ENCODE peak calls at places on chromosomes 3 and 15, in four cellular contexts. One of them, this sample, is unnamed.

GRCh38 chr3:16767006-16767405 is 117.7 kb upstream of the PLCL2 start:
- DNase-seq in activated gamma-delta T cell treated with Interleukin-2 at 50 U/mL for 16 hours: no peak
- DNase-seq in NCI-H345: no peak
- DNase-seq in epithelial cell of proximal tubule: no peak
- DNase-seq in this sample: no peak

GRCh38 chr3:10361375-10361774 is 40.5 kb upstream of the SEC13 start:
- DNase-seq in activated gamma-delta T cell treated with Interleukin-2 at 50 U/mL for 16 hours: no peak
- DNase-seq in NCI-H345: peak
- DNase-seq in epithelial cell of proximal tubule: no peak
- DNase-seq in this sample: no peak

GRCh38 chr3:162317046-162317445 is 820.4 kb downstream of the OTOL1 start:
- DNase-seq in activated gamma-delta T cell treated with Interleukin-2 at 50 U/mL for 16 hours: no peak
- DNase-seq in NCI-H345: no peak
- DNase-seq in epithelial cell of proximal tubule: no peak
- DNase-seq in this sample: no peak

GRCh38 chr3:32238816-32239637 is 547 bp downstream of the CMTM8 start:
- DNase-seq in activated gamma-delta T cell treated with Interleukin-2 at 50 U/mL for 16 hours: peak
- DNase-seq in NCI-H345: peak
- DNase-seq in epithelial cell of proximal tubule: no peak
- DNase-seq in this sample: no peak

GRCh38 chr15:88833196-88833595 is 30.0 kb downstream of the ACAN start:
- DNase-seq in activated gamma-delta T cell treated with Interleukin-2 at 50 U/mL for 16 hours: no peak
- DNase-seq in NCI-H345: no peak
- DNase-seq in epithelial cell of proximal tubule: no peak
- DNase-seq in this sample: no peak

GRCh38 chr3:64342940-64343691 is 117.8 kb upstream of the PRICKLE2 start:
- DNase-seq in activated gamma-delta T cell treated with Interleukin-2 at 50 U/mL for 16 hours: no peak
- DNase-seq in NCI-H345: no peak
- DNase-seq in epithelial cell of proximal tubule: peak
- DNase-seq in this sample: no peak

GRCh38 chr3:33885496-33885895 is 87.1 kb downstream of the PDCD6IP start:
- DNase-seq in activated gamma-delta T cell treated with Interleukin-2 at 50 U/mL for 16 hours: no peak
- DNase-seq in NCI-H345: no peak
- DNase-seq in epithelial cell of proximal tubule: no peak
- DNase-seq in this sample: no peak

GRCh38 chr3:14536055-14536815 is 3.9 kb downstream of the GRIP2 start:
- DNase-seq in activated gamma-delta T cell treated with Interleukin-2 at 50 U/mL for 16 hours: no peak
- DNase-seq in NCI-H345: no peak
- DNase-seq in epithelial cell of proximal tubule: no peak
- DNase-seq in this sample: no peak

GRCh38 chr3:119585867-119586570 is 6.7 kb downstream of the ADPRH start:
- DNase-seq in activated gamma-delta T cell treated with Interleukin-2 at 50 U/mL for 16 hours: no peak
- DNase-seq in NCI-H345: no peak
- DNase-seq in epithelial cell of proximal tubule: no peak
- DNase-seq in this sample: no peak

GRCh38 chr3:86175593-86175992 is 815.4 kb downstream of the VGLL3 start:
- DNase-seq in activated gamma-delta T cell treated with Interleukin-2 at 50 U/mL for 16 hours: no peak
- DNase-seq in NCI-H345: peak
- DNase-seq in epithelial cell of proximal tubule: no peak
- DNase-seq in this sample: no peak

GRCh38 chr3:119663885-119664284 is 3.5 kb upstream of the POPDC2 start:
- DNase-seq in activated gamma-delta T cell treated with Interleukin-2 at 50 U/mL for 16 hours: no peak
- DNase-seq in NCI-H345: no peak
- DNase-seq in epithelial cell of proximal tubule: no peak
- DNase-seq in this sample: no peak

GRCh38 chr3:12193485-12194165 is 34.9 kb upstream of the TIMP4 start:
- DNase-seq in activated gamma-delta T cell treated with Interleukin-2 at 50 U/mL for 16 hours: no peak
- DNase-seq in NCI-H345: no peak
- DNase-seq in epithelial cell of proximal tubule: peak
- DNase-seq in this sample: no peak

GRCh38 chr3:82133070-82133606 is 371.7 kb upstream of the GBE1 start:
- DNase-seq in activated gamma-delta T cell treated with Interleukin-2 at 50 U/mL for 16 hours: peak
- DNase-seq in NCI-H345: no peak
- DNase-seq in epithelial cell of proximal tubule: no peak
- DNase-seq in this sample: no peak

GRCh38 chr3:33026267-33026666 is 70.7 kb downstream of the GLB1 start:
- DNase-seq in activated gamma-delta T cell treated with Interleukin-2 at 50 U/mL for 16 hours: no peak
- DNase-seq in NCI-H345: no peak
- DNase-seq in epithelial cell of proximal tubule: no peak
- DNase-seq in this sample: no peak

GRCh38 chr3:105062853-105063252 is 303.9 kb upstream of the ALCAM start:
- DNase-seq in activated gamma-delta T cell treated with Interleukin-2 at 50 U/mL for 16 hours: no peak
- DNase-seq in NCI-H345: peak
- DNase-seq in epithelial cell of proximal tubule: no peak
- DNase-seq in this sample: no peak

GRCh38 chr3:122921791-122922651 is 105.5 kb downstream of the SEMA5B start:
- DNase-seq in activated gamma-delta T cell treated with Interleukin-2 at 50 U/mL for 16 hours: no peak
- DNase-seq in NCI-H345: no peak
- DNase-seq in epithelial cell of proximal tubule: no peak
- DNase-seq in this sample: peak

GRCh38 chr3:15665510-15666150 is 64.1 kb downstream of the BTD start:
- DNase-seq in activated gamma-delta T cell treated with Interleukin-2 at 50 U/mL for 16 hours: no peak
- DNase-seq in NCI-H345: no peak
- DNase-seq in epithelial cell of proximal tubule: no peak
- DNase-seq in this sample: no peak

GRCh38 chr15:76169013-76169412 is 109.2 kb downstream of the TMEM266 start:
- DNase-seq in activated gamma-delta T cell treated with Interleukin-2 at 50 U/mL for 16 hours: no peak
- DNase-seq in NCI-H345: no peak
- DNase-seq in epithelial cell of proximal tubule: no peak
- DNase-seq in this sample: no peak

GRCh38 chr3:113985526-113985925 is 37.7 kb downstream of the ZDHHC23 start:
- DNase-seq in activated gamma-delta T cell treated with Interleukin-2 at 50 U/mL for 16 hours: no peak
- DNase-seq in NCI-H345: no peak
- DNase-seq in epithelial cell of proximal tubule: no peak
- DNase-seq in this sample: no peak

GRCh38 chr15:63186065-63186464 is 3.3 kb upstream of the RAB8B start:
- DNase-seq in activated gamma-delta T cell treated with Interleukin-2 at 50 U/mL for 16 hours: no peak
- DNase-seq in NCI-H345: no peak
- DNase-seq in epithelial cell of proximal tubule: no peak
- DNase-seq in this sample: no peak

GRCh38 chr15:60916674-60917468 is 312.2 kb downstream of the RORA start:
- DNase-seq in activated gamma-delta T cell treated with Interleukin-2 at 50 U/mL for 16 hours: peak
- DNase-seq in NCI-H345: peak
- DNase-seq in epithelial cell of proximal tubule: peak
- DNase-seq in this sample: peak

GRCh38 chr3:73827658-73828313 is 203.0 kb upstream of the PDZRN3 start:
- DNase-seq in activated gamma-delta T cell treated with Interleukin-2 at 50 U/mL for 16 hours: no peak
- DNase-seq in NCI-H345: no peak
- DNase-seq in epithelial cell of proximal tubule: no peak
- DNase-seq in this sample: no peak

This sample was measured in NCI-H2107.